ENCODE peak calls at places on chromosomes 16 and 17, in six cellular contexts. B is PC-9, E is astrocyte of the spinal cord, N is esophagus squamous epithelium, Q is mammary epithelial cell, M is A549. R is an unnamed sample.

GRCh38 chr17:13337864-13338371 is 263.8 kb downstream of the HS3ST3A1 start:
- DNase-seq in Q (peak; percentile 43), M (peak; percentile 62), N (no peak), E (peak; percentile 87), B (peak; percentile 3), R (peak; percentile 82)

GRCh38 chr16:74169687-74170522 is 126.7 kb upstream of the PSMD7 start:
- DNase-seq in Q (no peak), N (no peak), M (peak; percentile 5), E (peak; percentile 15), B (no peak), R (peak; percentile 70)

GRCh38 chr16:66528294-66528693 is 21.6 kb downstream of the TK2 start:
- DNase-seq in N (no peak), E (no peak), M (no peak), Q (no peak), B (no peak), R (no peak)

GRCh38 chr17:1179635-1180433 is at the start of gene ABR:
- DNase-seq in B (peak; percentile 49), N (no peak), E (peak; percentile 26), M (no peak), Q (peak; percentile 25), R (peak; percentile 39)

GRCh38 chr17:7445011-7445927 is at the start of gene CHRNB1:
- DNase-seq in N (no peak), E (peak; percentile 10), B (peak; percentile 94), M (peak; percentile 68), Q (no peak), R (peak; percentile 42)

GRCh38 chr17:69715656-69716055 is 301.2 kb downstream of the MAP2K6 start:
- DNase-seq in N (no peak), M (no peak), Q (no peak), B (no peak), E (no peak), R (no peak)

GRCh38 chr16:58002411-58002790 is 1.2 kb downstream of the USB1 start:
- DNase-seq in N (no peak), B (no peak), Q (no peak), E (no peak), M (no peak), R (no peak)

GRCh38 chr16:29306953-29307597 is 99.4 kb downstream of the NPIPB11 start:
- DNase-seq in E (peak; percentile 25), B (no peak), M (no peak), Q (no peak), N (no peak), R (no peak)

GRCh38 chr16:7397901-7398300 is 65.3 kb downstream of the RBFOX1 start:
- DNase-seq in N (no peak), B (no peak), Q (no peak), M (no peak), E (peak; percentile 83), R (no peak)

GRCh38 chr17:1211287-1211686 is 31.5 kb upstream of the ABR start:
- DNase-seq in B (no peak), E (no peak), M (no peak), N (no peak), Q (no peak), R (no peak)

GRCh38 chr16:29674188-29674587 is 4.8 kb upstream of the QPRT start:
- DNase-seq in Q (no peak), N (no peak), E (peak; percentile 32), M (no peak), B (no peak), R (peak; percentile 59)

GRCh38 chr16:68473358-68474064 is 25.2 kb upstream of the SMPD3 start:
- DNase-seq in E (no peak), B (no peak), Q (no peak), M (no peak), N (no peak), R (no peak)

GRCh38 chr17:37610971-37611370 is 1.8 kb upstream of the SYNRG start:
- DNase-seq in N (no peak), B (no peak), M (peak; percentile 46), Q (no peak), E (no peak), R (no peak)

GRCh38 chr17:28878158-28878910 is 19.2 kb downstream of the FLOT2 start:
- DNase-seq in N (no peak), E (no peak), B (no peak), Q (peak; percentile 78), M (no peak), R (no peak)

GRCh38 chr17:28879886-28880571 is 17.5 kb downstream of the FLOT2 start:
- DNase-seq in M (no peak), Q (no peak), N (no peak), E (no peak), B (no peak), R (no peak)

GRCh38 chr17:28881533-28882056 is 15.9 kb downstream of the FLOT2 start:
- DNase-seq in M (no peak), E (no peak), N (no peak), Q (no peak), B (no peak), R (no peak)

GRCh38 chr17:28880572-28880945 is 17.0 kb downstream of the FLOT2 start:
- DNase-seq in B (no peak), E (no peak), M (no peak), Q (peak; percentile 68), N (no peak), R (no peak)

GRCh38 chr17:28878981-28879380 is 18.6 kb downstream of the FLOT2 start:
- DNase-seq in Q (peak; percentile 61), M (peak; percentile 81), E (peak; percentile 44), B (peak; percentile 42), N (no peak), R (peak; percentile 63)
- TF ChIP-seq CTCF in Q (peak; percentile 69), M (peak; percentile 48), E (peak; percentile 68), B (peak; percentile 68), N (no peak), R (peak; percentile 70)

GRCh38 chr16:75263291-75263962 is 12.0 kb upstream of the BCAR1 start:
- DNase-seq in M (no peak), B (no peak), N (no peak), Q (no peak), E (no peak), R (no peak)
- H3K4me3 ChIP-seq in M (peak overlapping the region; percentile 97), B (peak overlapping the region; percentile 99), N (no peak overlapping the region), Q (no peak overlapping the region), E (peak overlapping the region; percentile 95), R (peak overlapping the region; percentile 96)

GRCh38 chr17:31696184-31696602 is 162.9 kb downstream of the COPRS start:
- DNase-seq in Q (no peak), E (peak; percentile 88), N (no peak), M (no peak), B (no peak), R (peak; percentile 90)
- TF ChIP-seq CTCF in Q (no peak), E (peak; percentile 11), N (no peak), M (no peak), B (no peak), R (peak; percentile 28)

DNA sequence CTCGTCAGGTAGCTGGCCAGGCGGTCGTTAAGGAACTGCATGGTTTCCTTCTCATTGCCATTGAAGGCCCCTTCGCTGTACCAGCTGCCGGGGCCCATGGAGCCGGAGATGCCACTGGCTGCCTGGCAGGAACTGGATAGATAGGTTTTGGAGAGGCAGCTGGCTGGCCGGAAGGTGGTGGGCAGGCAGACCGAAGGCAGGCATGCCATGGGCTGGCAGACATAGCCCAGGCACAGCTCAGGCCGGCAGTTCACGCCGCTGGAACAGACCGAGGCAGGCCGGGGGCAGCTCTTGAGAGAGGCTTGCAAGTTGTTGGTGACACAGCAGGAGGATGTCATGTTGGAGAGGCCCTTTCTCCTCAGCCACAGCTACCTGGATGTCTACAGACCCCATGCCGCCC is at the start of gene KRT32:
- DNase-seq in Q (no peak), B (no peak), E (no peak), M (no peak), N (no peak), R (no peak)
- H3K4me3 ChIP-seq in Q (no peak within 1 kb of the TSS), B (no peak within 1 kb of the TSS), E (no peak within 1 kb of the TSS), M (no peak within 1 kb of the TSS), N (no peak within 1 kb of the TSS), R (no peak within 1 kb of the TSS)

GRCh38 chr17:54347495-54347894 is 524.8 kb downstream of the KIF2B start:
- DNase-seq in E (no peak), Q (no peak), N (no peak), M (no peak), B (no peak), R (no peak)
- TF ChIP-seq CTCF in E (no peak), Q (no peak), N (no peak), M (no peak), B (no peak), R (no peak)

GRCh38 chr17:80600586-80600985 is 55.9 kb downstream of the RPTOR start:
- DNase-seq in B (no peak), M (no peak), N (no peak), Q (no peak), E (no peak), R (no peak)

GRCh38 chr17:80596760-80597608 is 52.3 kb downstream of the RPTOR start:
- DNase-seq in Q (peak; percentile 53), E (no peak), B (no peak), M (no peak), N (no peak), R (no peak)

GRCh38 chr17:80598813-80599545 is 54.3 kb downstream of the RPTOR start:
- DNase-seq in B (no peak), E (no peak), M (no peak), N (no peak), Q (no peak), R (no peak)

GRCh38 chr17:80601146-80601545 is 56.5 kb downstream of the RPTOR start:
- DNase-seq in M (no peak), E (no peak), Q (no peak), B (no peak), N (no peak), R (no peak)

GRCh38 chr17:80599546-80600305 is 55.1 kb downstream of the RPTOR start:
- DNase-seq in E (no peak), B (no peak), M (peak; percentile 69), Q (no peak), N (no peak), R (peak; percentile 92)
- H3K4me3 ChIP-seq in E (no peak overlapping the region), B (no peak overlapping the region), M (no peak overlapping the region), Q (no peak overlapping the region), N (no peak overlapping the region), R (no peak overlapping the region)

DNA sequence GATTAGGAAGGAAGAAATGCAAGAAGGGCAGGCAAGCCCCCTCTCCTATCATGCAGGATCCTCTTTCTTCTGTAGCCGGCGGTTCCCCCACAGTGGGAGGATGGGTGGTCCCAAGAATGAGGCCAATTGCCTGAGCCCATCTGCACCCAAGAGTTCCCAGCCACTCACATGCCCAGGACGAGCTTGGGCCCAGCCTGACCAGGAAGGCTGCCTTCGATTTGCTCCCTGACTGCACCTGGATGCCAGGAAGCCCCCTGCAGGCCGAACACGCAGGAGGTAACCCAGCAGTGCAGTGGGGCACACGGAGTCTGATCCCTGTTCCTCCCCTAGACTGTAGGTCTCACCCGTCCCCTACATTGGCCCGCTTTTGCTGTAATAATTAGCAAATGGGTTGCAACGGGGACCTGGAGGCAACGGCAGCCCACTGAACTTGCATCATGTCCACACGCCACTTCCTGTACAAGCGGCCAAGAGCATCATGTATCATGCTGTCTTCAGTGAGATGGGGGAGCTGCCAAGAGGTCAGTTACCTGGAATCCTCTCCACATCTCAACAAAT is 67.5 kb downstream of the AMFR start:
- DNase-seq in Q (no peak), M (no peak), N (no peak), B (no peak), E (no peak), R (no peak)
- TF ChIP-seq CTCF in Q (no peak), M (no peak), N (no peak), B (no peak), E (peak; percentile 12), R (no peak)

R was measured in fibroblast of villous mesenchyme.